ENCODE peak calls at places on chromosome 5, in seven cellular contexts. I, U, K, Q, H, F and J are unnamed samples.

GRCh38 chr5:7872517-7873149 is 3.7 kb downstream of the MTRR start:
- DNase-seq in I (no peak), H (no peak), U (no peak), Q (no peak), F (no peak), K (no peak), J (no peak)

GRCh38 chr5:167579701-167580045 is 711.8 kb upstream of the WWC1 start:
- DNase-seq in Q (no peak), U (no peak), I (no peak), H (no peak), F (no peak), K (no peak), J (no peak)

GRCh38 chr5:131303537-131303936 is 39.7 kb downstream of the CDC42SE2 start:
- DNase-seq in I (no peak), F (no peak), H (no peak), U (no peak), Q (no peak), K (no peak), J (no peak)

GRCh38 chr5:115160975-115161475 is 8.7 kb downstream of the TRIM36 start:
- DNase-seq in F (no peak), K (peak; percentile 26), Q (no peak), U (no peak), I (no peak), H (no peak), J (no peak)

GRCh38 chr5:33937017-33937699 is 972 bp downstream of the RXFP3 start:
- DNase-seq in U (peak; percentile 28), H (no peak), F (no peak), K (peak; percentile 70), I (no peak), Q (no peak), J (no peak)

GRCh38 chr5:132387649-132388117 is 18.2 kb downstream of the SLC22A5 start:
- DNase-seq in F (no peak), Q (peak; percentile 72), U (no peak), I (peak; percentile 39), H (peak; percentile 66), K (peak; percentile 79), J (peak; percentile 93)

GRCh38 chr5:55865831-55866230 is 14.7 kb downstream of the IL31RA start:
- DNase-seq in Q (no peak), U (no peak), F (no peak), H (no peak), K (no peak), I (no peak), J (no peak)

GRCh38 chr5:36682499-36682898 is 76.1 kb downstream of the SLC1A3 start:
- DNase-seq in U (no peak), H (no peak), I (no peak), K (no peak), Q (no peak), F (no peak), J (no peak)

GRCh38 chr5:157342822-157343402 is 77.0 kb downstream of the CYFIP2 start:
- DNase-seq in U (peak; percentile 46), H (no peak), K (no peak), I (peak; percentile 3), F (peak; percentile 25), Q (no peak), J (no peak)

GRCh38 chr5:40154194-40154593 is 525.5 kb upstream of the PTGER4 start:
- DNase-seq in F (no peak), H (no peak), Q (no peak), I (no peak), K (no peak), U (no peak), J (no peak)

GRCh38 chr5:143877196-143877595 is 65.2 kb downstream of the HMHB1 start:
- DNase-seq in Q (no peak), F (no peak), I (no peak), H (no peak), K (no peak), U (no peak), J (no peak)

GRCh38 chr5:158100373-158100902 is 241.5 kb upstream of the CLINT1 start:
- DNase-seq in U (no peak), H (no peak), Q (no peak), I (no peak), F (no peak), K (no peak), J (no peak)

GRCh38 chr5:37774912-37775483 is 64.8 kb downstream of the GDNF start:
- DNase-seq in H (no peak), I (no peak), K (no peak), Q (no peak), F (no peak), U (no peak), J (no peak)

GRCh38 chr5:149271717-149272558 is at the start of gene AFAP1L1:
- DNase-seq in U (peak; percentile 43), H (no peak), I (no peak), F (peak; percentile 7), Q (peak; percentile 86), K (peak; percentile 86), J (no peak)

GRCh38 chr5:54463696-54464095 is 8.2 kb downstream of the HSPB3 start:
- DNase-seq in I (no peak), Q (peak; percentile 35), U (no peak), F (no peak), K (no peak), H (no peak), J (no peak)

GRCh38 chr5:138282918-138283742 is 8.7 kb upstream of the GFRA3 start:
- DNase-seq in Q (no peak), I (peak; percentile 49), U (no peak), K (no peak), F (no peak), H (no peak), J (no peak)

GRCh38 chr5:122704247-122705036 is 70.4 kb upstream of the SNX2 start:
- DNase-seq in I (peak; percentile 50), F (no peak), H (no peak), K (no peak), U (no peak), Q (no peak), J (no peak)

GRCh38 chr5:32810812-32811211 is 99.7 kb downstream of the NPR3 start:
- DNase-seq in I (no peak), F (no peak), K (no peak), Q (peak; percentile 42), U (no peak), H (no peak), J (no peak)

GRCh38 chr5:90020575-90021535 is 388.7 kb downstream of the CETN3 start:
- DNase-seq in Q (no peak), U (no peak), F (no peak), H (no peak), K (no peak), I (peak; percentile 10), J (no peak)